ENCODE peak calls at places on chromosomes 4 and X, in eight cellular contexts. One of them, this sample, is unnamed.

GRCh38 chr4:59841698-59842097 is 1358.4 kb upstream of the ADGRL3 start:
- DNase-seq in SK-N-SH: no peak
- DNase-seq in uterus: no peak
- DNase-seq in psoas muscle: no peak
- DNase-seq in cardiac fibroblast: no peak
- DNase-seq in pancreas: no peak
- DNase-seq in fibroblast of lung: no peak
- DNase-seq in tibial nerve: no peak
- DNase-seq in this sample: no peak

GRCh38 chr4:16442296-16442695 is 216.0 kb upstream of the TAPT1 start:
- DNase-seq in SK-N-SH: no peak
- DNase-seq in uterus: no peak
- DNase-seq in psoas muscle: no peak
- DNase-seq in cardiac fibroblast: no peak
- DNase-seq in pancreas: no peak
- DNase-seq in fibroblast of lung: no peak
- DNase-seq in tibial nerve: no peak
- DNase-seq in this sample: no peak

GRCh38 chr4:152316969-152317368 is 218.9 kb downstream of the FBXW7 start:
- DNase-seq in SK-N-SH: no peak
- DNase-seq in uterus: no peak
- DNase-seq in psoas muscle: no peak
- DNase-seq in cardiac fibroblast: peak
- DNase-seq in pancreas: no peak
- DNase-seq in fibroblast of lung: peak
- DNase-seq in tibial nerve: no peak
- DNase-seq in this sample: no peak

GRCh38 chr4:95255396-95256107 is 293.2 kb downstream of the UNC5C start:
- DNase-seq in SK-N-SH: no peak
- DNase-seq in uterus: no peak
- DNase-seq in psoas muscle: no peak
- DNase-seq in cardiac fibroblast: peak
- DNase-seq in pancreas: no peak
- DNase-seq in fibroblast of lung: peak
- DNase-seq in tibial nerve: peak
- DNase-seq in this sample: no peak

GRCh38 chrX:94834226-94834625 is 1160.2 kb downstream of the FAM133A start:
- DNase-seq in SK-N-SH: no peak
- DNase-seq in uterus: no peak
- DNase-seq in psoas muscle: no peak
- DNase-seq in cardiac fibroblast: no peak
- DNase-seq in pancreas: no peak
- DNase-seq in fibroblast of lung: no peak
- DNase-seq in tibial nerve: no peak
- DNase-seq in this sample: no peak

GRCh38 chrX:43615677-43616076 is 40.4 kb upstream of the MAOA start:
- DNase-seq in SK-N-SH: no peak
- DNase-seq in uterus: no peak
- DNase-seq in psoas muscle: no peak
- DNase-seq in cardiac fibroblast: no peak
- DNase-seq in pancreas: no peak
- DNase-seq in fibroblast of lung: no peak
- DNase-seq in tibial nerve: no peak
- DNase-seq in this sample: no peak

GRCh38 chr4:153676984-153677383 is 7.1 kb upstream of the TLR2 start:
- DNase-seq in SK-N-SH: no peak
- DNase-seq in uterus: no peak
- DNase-seq in psoas muscle: no peak
- DNase-seq in cardiac fibroblast: peak
- DNase-seq in pancreas: no peak
- DNase-seq in fibroblast of lung: peak
- DNase-seq in tibial nerve: no peak
- DNase-seq in this sample: no peak

GRCh38 chr4:99134586-99134985 is 9.5 kb downstream of the ADH4 start:
- DNase-seq in SK-N-SH: no peak
- DNase-seq in uterus: no peak
- DNase-seq in psoas muscle: no peak
- DNase-seq in cardiac fibroblast: peak
- DNase-seq in pancreas: no peak
- DNase-seq in fibroblast of lung: peak
- DNase-seq in tibial nerve: no peak
- DNase-seq in this sample: no peak

GRCh38 chr4:140109626-140110213 is 44.3 kb downstream of the MAML3 start:
- DNase-seq in SK-N-SH: peak
- DNase-seq in uterus: no peak
- DNase-seq in psoas muscle: no peak
- DNase-seq in cardiac fibroblast: no peak
- DNase-seq in pancreas: no peak
- DNase-seq in fibroblast of lung: no peak
- DNase-seq in tibial nerve: no peak
- DNase-seq in this sample: no peak

GRCh38 chr4:119103263-119103662 is 32.4 kb upstream of the MYOZ2 start:
- DNase-seq in SK-N-SH: no peak
- DNase-seq in uterus: peak
- DNase-seq in psoas muscle: peak
- DNase-seq in cardiac fibroblast: peak
- DNase-seq in pancreas: no peak
- DNase-seq in fibroblast of lung: peak
- DNase-seq in tibial nerve: no peak
- DNase-seq in this sample: no peak

GRCh38 chr4:55355555-55355954 is 9.5 kb downstream of the SRD5A3 start:
- DNase-seq in SK-N-SH: no peak
- DNase-seq in uterus: no peak
- DNase-seq in psoas muscle: no peak
- DNase-seq in cardiac fibroblast: no peak
- DNase-seq in pancreas: no peak
- DNase-seq in fibroblast of lung: no peak
- DNase-seq in tibial nerve: no peak
- DNase-seq in this sample: no peak

GRCh38 chr4:26061248-26061986 is 147.4 kb downstream of the SMIM20 start:
- DNase-seq in SK-N-SH: peak
- DNase-seq in uterus: no peak
- DNase-seq in psoas muscle: no peak
- DNase-seq in cardiac fibroblast: peak
- DNase-seq in pancreas: no peak
- DNase-seq in fibroblast of lung: peak
- DNase-seq in tibial nerve: no peak
- DNase-seq in this sample: no peak

DNA sequence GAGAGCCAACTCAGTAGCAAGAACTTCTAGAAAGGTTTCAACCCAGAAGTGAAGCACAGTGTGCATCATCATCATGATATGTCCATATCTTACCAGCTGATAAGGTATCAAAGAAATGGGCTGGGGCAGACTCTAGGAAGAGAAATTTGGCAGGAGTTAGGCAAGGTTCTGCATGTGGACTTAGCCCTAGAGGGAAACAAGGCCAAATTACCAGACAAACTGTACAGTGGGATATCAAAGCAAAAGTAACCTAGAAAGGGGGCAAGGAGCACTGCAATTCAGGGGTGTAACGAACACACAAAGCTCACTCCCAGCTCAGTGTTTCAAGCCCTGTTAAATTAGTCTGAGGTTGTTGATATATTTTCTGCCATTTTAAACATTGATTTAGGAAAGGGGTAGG is 407.4 kb downstream of the SMARCA1 start:
- DNase-seq in SK-N-SH: no peak
- DNase-seq in uterus: no peak
- DNase-seq in psoas muscle: no peak
- DNase-seq in cardiac fibroblast: no peak
- DNase-seq in pancreas: no peak
- DNase-seq in fibroblast of lung: peak
- DNase-seq in tibial nerve: no peak
- DNase-seq in this sample: no peak
- TF ChIP-seq CTCF in SK-N-SH: no peak
- TF ChIP-seq CTCF in uterus: no peak
- TF ChIP-seq CTCF in psoas muscle: no peak
- TF ChIP-seq CTCF in cardiac fibroblast: no peak
- TF ChIP-seq CTCF in pancreas: no peak
- TF ChIP-seq CTCF in fibroblast of lung: no peak
- TF ChIP-seq CTCF in tibial nerve: no peak
- TF ChIP-seq CTCF in this sample: no peak

GRCh38 chr4:112170451-112170993 is 25.3 kb downstream of the FAM241A start:
- DNase-seq in SK-N-SH: no peak
- DNase-seq in uterus: no peak
- DNase-seq in psoas muscle: no peak
- DNase-seq in cardiac fibroblast: peak
- DNase-seq in pancreas: no peak
- DNase-seq in fibroblast of lung: peak
- DNase-seq in tibial nerve: no peak
- DNase-seq in this sample: no peak

GRCh38 chr4:112167790-112168189 is 22.5 kb downstream of the FAM241A start:
- DNase-seq in SK-N-SH: no peak
- DNase-seq in uterus: no peak
- DNase-seq in psoas muscle: no peak
- DNase-seq in cardiac fibroblast: no peak
- DNase-seq in pancreas: no peak
- DNase-seq in fibroblast of lung: peak
- DNase-seq in tibial nerve: no peak
- DNase-seq in this sample: no peak

GRCh38 chr4:112173593-112174559 is 28.6 kb downstream of the FAM241A start:
- DNase-seq in SK-N-SH: no peak
- DNase-seq in uterus: no peak
- DNase-seq in psoas muscle: peak
- DNase-seq in cardiac fibroblast: no peak
- DNase-seq in pancreas: no peak
- DNase-seq in fibroblast of lung: no peak
- DNase-seq in tibial nerve: no peak
- DNase-seq in this sample: no peak

GRCh38 chr4:112172180-112172579 is 26.9 kb downstream of the FAM241A start:
- DNase-seq in SK-N-SH: no peak
- DNase-seq in uterus: no peak
- DNase-seq in psoas muscle: no peak
- DNase-seq in cardiac fibroblast: no peak
- DNase-seq in pancreas: no peak
- DNase-seq in fibroblast of lung: no peak
- DNase-seq in tibial nerve: no peak
- DNase-seq in this sample: no peak

DNA sequence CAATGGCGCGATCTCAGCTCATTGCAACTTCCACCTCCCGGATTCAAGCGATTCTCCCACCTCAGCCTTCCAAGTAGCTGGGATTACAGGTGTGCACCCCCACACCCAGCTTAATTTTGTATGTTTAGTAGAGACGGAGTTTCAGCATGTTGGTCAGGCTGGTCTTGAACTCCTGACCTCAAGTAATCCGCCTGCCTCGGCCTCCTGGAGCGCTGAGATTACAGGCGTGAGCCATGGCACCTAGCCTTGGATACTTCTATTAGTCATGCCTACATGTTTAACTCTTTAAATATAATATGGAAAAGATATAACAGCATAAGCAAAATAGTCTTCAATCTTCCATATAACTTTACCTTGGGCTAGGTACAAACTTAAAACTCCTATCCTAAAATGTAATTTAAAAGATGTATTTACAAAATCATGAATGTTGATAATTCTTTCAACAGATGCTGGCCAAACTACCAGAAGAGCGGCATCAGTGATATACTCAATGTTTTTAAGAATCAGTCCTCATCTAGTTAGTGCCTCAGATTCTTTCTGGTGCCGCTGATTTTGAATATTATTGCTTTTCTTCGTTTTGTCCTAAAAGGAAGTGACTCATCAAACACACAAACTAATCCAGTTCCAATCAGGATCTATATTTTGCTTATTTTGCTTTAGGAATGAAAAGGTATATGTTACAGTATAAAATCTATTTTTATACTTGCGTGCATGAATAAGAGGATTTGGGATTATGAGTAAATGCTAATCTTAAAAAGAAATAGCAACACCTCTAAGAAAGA is 23.7 kb downstream of the FAM241A start:
- DNase-seq in SK-N-SH: no peak
- DNase-seq in uterus: no peak
- DNase-seq in psoas muscle: no peak
- DNase-seq in cardiac fibroblast: no peak
- DNase-seq in pancreas: no peak
- DNase-seq in fibroblast of lung: no peak
- DNase-seq in tibial nerve: no peak
- DNase-seq in this sample: no peak
- TF ChIP-seq CTCF in SK-N-SH: no peak
- TF ChIP-seq CTCF in uterus: no peak
- TF ChIP-seq CTCF in psoas muscle: no peak
- TF ChIP-seq CTCF in cardiac fibroblast: no peak
- TF ChIP-seq CTCF in pancreas: no peak
- TF ChIP-seq CTCF in fibroblast of lung: no peak
- TF ChIP-seq CTCF in tibial nerve: no peak
- TF ChIP-seq CTCF in this sample: no peak

DNA sequence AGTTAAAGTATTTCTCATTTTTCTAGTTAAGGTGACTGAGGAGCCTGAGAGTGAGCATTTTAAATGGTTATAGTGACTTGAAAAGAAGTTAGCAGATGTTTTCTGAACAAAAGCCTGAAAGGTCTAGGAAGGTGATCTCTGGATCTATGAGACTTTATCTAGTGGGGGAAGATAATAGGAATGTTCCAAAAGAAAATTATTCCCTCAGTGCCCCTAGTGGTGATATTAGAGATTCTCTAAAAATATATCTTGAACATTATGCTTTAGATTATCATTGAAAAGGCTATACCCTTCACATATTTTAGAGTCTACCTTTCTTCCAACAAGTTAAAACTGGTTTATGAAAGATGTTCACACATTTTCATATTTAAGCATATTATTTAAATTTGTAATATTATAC is 69.0 kb upstream of the SPANXN1 start:
- DNase-seq in SK-N-SH: peak
- DNase-seq in uterus: no peak
- DNase-seq in psoas muscle: no peak
- DNase-seq in cardiac fibroblast: no peak
- DNase-seq in pancreas: no peak
- DNase-seq in fibroblast of lung: no peak
- DNase-seq in tibial nerve: no peak
- DNase-seq in this sample: no peak
- TF ChIP-seq CTCF in SK-N-SH: peak
- TF ChIP-seq CTCF in uterus: no peak
- TF ChIP-seq CTCF in psoas muscle: no peak
- TF ChIP-seq CTCF in cardiac fibroblast: peak
- TF ChIP-seq CTCF in pancreas: peak
- TF ChIP-seq CTCF in fibroblast of lung: no peak
- TF ChIP-seq CTCF in tibial nerve: no peak
- TF ChIP-seq CTCF in this sample: no peak

DNA sequence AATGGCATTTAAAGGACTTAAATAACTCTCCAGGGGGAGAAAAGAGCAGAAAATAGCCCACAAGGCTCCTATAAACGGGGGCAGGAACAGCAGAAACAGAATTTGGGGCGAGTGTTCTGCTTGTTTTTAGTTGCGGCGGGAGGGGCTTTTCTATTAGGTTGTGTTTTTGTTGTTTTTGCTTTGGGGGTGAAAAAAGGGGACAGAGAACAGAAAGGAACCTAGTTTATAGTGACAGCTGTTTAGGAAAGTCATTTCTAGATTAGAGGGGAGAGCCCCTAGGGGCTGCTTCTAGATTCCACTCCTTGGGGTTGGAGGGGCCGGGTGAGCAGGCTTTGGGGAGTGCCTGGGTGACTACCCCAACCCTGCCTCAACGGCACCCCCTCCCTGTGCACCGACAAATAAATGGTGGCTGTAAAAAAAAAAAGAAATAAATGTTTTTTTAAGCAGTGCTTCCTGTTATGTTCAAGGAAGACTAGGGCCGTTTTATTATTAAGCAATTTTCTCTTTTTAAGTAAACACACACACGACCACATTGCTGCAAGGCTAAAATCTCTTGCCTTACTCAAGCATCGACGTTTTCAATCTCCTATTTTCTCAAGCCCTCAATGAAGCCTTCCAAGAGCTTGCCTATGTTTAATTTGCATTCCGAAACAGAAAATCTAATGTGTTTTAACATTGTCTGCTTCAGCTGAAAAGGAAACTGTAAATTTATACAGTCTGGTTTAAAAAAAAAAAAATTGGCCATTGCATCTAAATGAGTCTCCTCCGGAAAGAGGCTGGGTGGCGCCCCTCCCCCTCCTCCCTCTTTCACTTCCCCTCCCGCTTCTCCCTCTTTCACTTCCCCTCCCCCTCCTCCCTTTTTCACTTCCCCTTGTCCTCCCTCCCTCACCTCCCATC is 123.3 kb upstream of the TBL1X start:
- DNase-seq in SK-N-SH: peak
- DNase-seq in uterus: peak
- DNase-seq in psoas muscle: peak
- DNase-seq in cardiac fibroblast: peak
- DNase-seq in pancreas: peak
- DNase-seq in fibroblast of lung: peak
- DNase-seq in tibial nerve: peak
- DNase-seq in this sample: no peak
- TF ChIP-seq CTCF in SK-N-SH: peak
- TF ChIP-seq CTCF in uterus: no peak
- TF ChIP-seq CTCF in psoas muscle: no peak
- TF ChIP-seq CTCF in cardiac fibroblast: no peak
- TF ChIP-seq CTCF in pancreas: no peak
- TF ChIP-seq CTCF in fibroblast of lung: no peak
- TF ChIP-seq CTCF in tibial nerve: no peak
- TF ChIP-seq CTCF in this sample: no peak

This sample was measured in vagina.